ENCODE peak calls at places on chromosome 14, in six cellular contexts. S, P, N, A, F and D are unnamed samples.

GRCh38 chr14:96940009-96940408 is 142.8 kb downstream of the VRK1 start:
- DNase-seq in S (no peak), P (no peak), N (no peak), A (no peak), F (no peak), D (no peak)

GRCh38 chr14:33668066-33668465 is 282.8 kb downstream of the EGLN3 start:
- DNase-seq in S (no peak), P (peak), N (no peak), A (no peak), F (no peak), D (no peak)

GRCh38 chr14:21263284-21264024 is 5.8 kb downstream of the HNRNPC start:
- DNase-seq in S (peak), P (peak), N (no peak), A (no peak), F (peak), D (no peak)

GRCh38 chr14:106879241-106879640 is 1352.9 kb downstream of the TMEM121 start:
- DNase-seq in S (no peak), P (no peak), N (no peak), A (no peak), F (peak), D (no peak)

GRCh38 chr14:95502381-95502950 is 14.0 kb downstream of the SYNE3 start:
- DNase-seq in S (no peak), P (no peak), N (no peak), A (peak), F (no peak), D (no peak)

GRCh38 chr14:79278798-79279644 is 932.3 kb downstream of the DIO2 start:
- DNase-seq in S (peak), P (peak), N (peak), A (peak), F (peak), D (peak)

GRCh38 chr14:89915114-89915878 is 39.2 kb downstream of the EFCAB11 start:
- DNase-seq in S (peak), P (peak), N (peak), A (peak), F (peak), D (peak)

GRCh38 chr14:47948981-47949380 is 273.6 kb upstream of the MDGA2 start:
- DNase-seq in S (no peak), P (no peak), N (no peak), A (no peak), F (no peak), D (peak)

GRCh38 chr14:61388173-61388975 is 67.0 kb downstream of the PRKCH start:
- DNase-seq in S (peak), P (no peak), N (no peak), A (peak), F (no peak), D (no peak)

GRCh38 chr14:83300454-83301064 is 1766.9 kb upstream of the SEL1L start:
- DNase-seq in S (peak), P (peak), N (peak), A (no peak), F (no peak), D (no peak)

GRCh38 chr14:90455100-90455571 is 58.3 kb downstream of the CALM1 start:
- DNase-seq in S (no peak), P (no peak), N (peak), A (no peak), F (no peak), D (no peak)

GRCh38 chr14:54189358-54190354 is 207.2 kb upstream of the CDKN3 start:
- DNase-seq in S (peak), P (peak), N (no peak), A (no peak), F (no peak), D (no peak)

GRCh38 chr14:72688990-72689677 is 204.8 kb downstream of the DPF3 start:
- DNase-seq in S (no peak), P (no peak), N (no peak), A (no peak), F (peak), D (peak)

GRCh38 chr14:87430810-87431209 is 562.2 kb downstream of the GALC start:
- DNase-seq in S (peak), P (peak), N (no peak), A (no peak), F (no peak), D (no peak)

GRCh38 chr14:54186821-54187365 is 209.9 kb upstream of the CDKN3 start:
- DNase-seq in S (peak), P (no peak), N (no peak), A (no peak), F (no peak), D (no peak)

GRCh38 chr14:61145258-61145902 is 135.8 kb downstream of the TMEM30B start:
- DNase-seq in S (peak), P (peak), N (no peak), A (no peak), F (no peak), D (no peak)

GRCh38 chr14:20631023-20631820 is 10.3 kb downstream of the OR6S1 start:
- DNase-seq in S (peak), P (peak), N (no peak), A (no peak), F (peak), D (peak)

GRCh38 chr14:102138935-102139247 is 806 bp upstream of the WDR20 start:
- DNase-seq in S (no peak), P (no peak), N (no peak), A (peak), F (no peak), D (no peak)

GRCh38 chr14:90039253-90040010 is 22.4 kb upstream of the KCNK13 start:
- DNase-seq in S (peak), P (peak), N (no peak), A (no peak), F (no peak), D (no peak)

GRCh38 chr14:95774265-95775160 is 60.6 kb upstream of the TCL1A start:
- DNase-seq in S (peak), P (peak), N (peak), A (peak), F (peak), D (peak)

GRCh38 chr14:94392510-94392935 is 4.1 kb upstream of the SERPINA1 start:
- DNase-seq in S (no peak), P (peak), N (no peak), A (no peak), F (no peak), D (no peak)

GRCh38 chr14:67428501-67429031 is 16.6 kb upstream of the PLEK2 start:
- DNase-seq in S (peak), P (peak), N (no peak), A (peak), F (no peak), D (peak)

GRCh38 chr14:94342334-94342934 is 19.3 kb upstream of the SERPINA6 start:
- DNase-seq in S (peak), P (peak), N (no peak), A (peak), F (no peak), D (no peak)

GRCh38 chr14:98093111-98093510 is 1178.9 kb downstream of the BCL11B start:
- DNase-seq in S (no peak), P (no peak), N (peak), A (no peak), F (no peak), D (no peak)

GRCh38 chr14:90487031-90487430 is 90.2 kb downstream of the CALM1 start:
- DNase-seq in S (no peak), P (no peak), N (no peak), A (no peak), F (peak), D (peak)

GRCh38 chr14:80164991-80165390 is 46.3 kb downstream of the DIO2 start:
- DNase-seq in S (no peak), P (peak), N (no peak), A (no peak), F (no peak), D (no peak)

GRCh38 chr14:84592770-84593169 is 937.2 kb upstream of the FLRT2 start:
- DNase-seq in S (no peak), P (no peak), N (no peak), A (no peak), F (no peak), D (no peak)

GRCh38 chr14:77037886-77038511 is 9.5 kb upstream of the IRF2BPL start:
- DNase-seq in S (peak), P (no peak), N (no peak), A (no peak), F (peak), D (no peak)

GRCh38 chr14:32104803-32105202 is 27.7 kb downstream of the ARHGAP5 start:
- DNase-seq in S (no peak), P (no peak), N (no peak), A (no peak), F (no peak), D (no peak)

GRCh38 chr14:70808023-70808401 is 1.3 kb downstream of the MAP3K9 start:
- DNase-seq in S (no peak), P (no peak), N (no peak), A (no peak), F (no peak), D (peak)

GRCh38 chr14:105282098-105282725 is 18.6 kb downstream of the BRF1 start:
- DNase-seq in S (no peak), P (no peak), N (no peak), A (no peak), F (no peak), D (no peak)

GRCh38 chr14:70808402-70809237 is 693 bp downstream of the MAP3K9 start:
- DNase-seq in S (no peak), P (no peak), N (peak), A (peak), F (peak), D (peak)

GRCh38 chr14:29755311-29756052 is 172.2 kb downstream of the PRKD1 start:
- DNase-seq in S (no peak), P (no peak), N (no peak), A (no peak), F (no peak), D (no peak)

GRCh38 chr14:20811994-20812393 is 9.3 kb upstream of the RNASE1 start:
- DNase-seq in S (no peak), P (no peak), N (no peak), A (no peak), F (no peak), D (no peak)

GRCh38 chr14:76964695-76965094 is 63.8 kb downstream of the IRF2BPL start:
- DNase-seq in S (no peak), P (no peak), N (no peak), A (no peak), F (no peak), D (no peak)

GRCh38 chr14:27392153-27392552 is 794.3 kb upstream of the NOVA1 start:
- DNase-seq in S (peak), P (no peak), N (no peak), A (no peak), F (no peak), D (no peak)

GRCh38 chr14:81066672-81067071 is 111.3 kb downstream of the TSHR start:
- DNase-seq in S (no peak), P (no peak), N (no peak), A (no peak), F (no peak), D (no peak)

GRCh38 chr14:64713677-64714076 is 9.5 kb downstream of the PLEKHG3 start:
- DNase-seq in S (no peak), P (no peak), N (no peak), A (no peak), F (no peak), D (no peak)

GRCh38 chr14:64714432-64715025 is 10.3 kb downstream of the PLEKHG3 start:
- DNase-seq in S (no peak), P (no peak), N (no peak), A (no peak), F (no peak), D (no peak)

GRCh38 chr14:64717870-64718269 is 13.6 kb downstream of the PLEKHG3 start:
- DNase-seq in S (no peak), P (peak), N (no peak), A (no peak), F (no peak), D (no peak)

GRCh38 chr14:64715146-64715627 is 11.0 kb downstream of the PLEKHG3 start:
- DNase-seq in S (no peak), P (no peak), N (no peak), A (no peak), F (no peak), D (no peak)

GRCh38 chr14:64715628-64716412 is 11.6 kb downstream of the PLEKHG3 start:
- DNase-seq in S (peak), P (no peak), N (no peak), A (no peak), F (peak), D (peak)
- H2BK5ac ChIP-seq in S (peak), P (no peak), N (no peak), A (peak), F (peak), D (no peak)

GRCh38 chr14:68675233-68675577 is 117.7 kb downstream of the ZFP36L1 start:
- DNase-seq in S (no peak), P (peak), N (no peak), A (no peak), F (no peak), D (no peak)
- H3K4ac ChIP-seq in S (no peak), P (peak), N (no peak), A (no peak), F (no peak), D (no peak)

GRCh38 chr14:51410846-51411245 is 170.8 kb downstream of the TMX1 start:
- DNase-seq in S (peak), P (no peak), N (no peak), A (no peak), F (no peak), D (no peak)
- H3K14ac ChIP-seq in S (no peak), P (peak), N (no peak), A (no peak), F (no peak), D (no peak)

GRCh38 chr14:100238419-100239199 is at the start of gene YY1:
- DNase-seq in S (peak), P (peak), N (peak), A (peak), F (peak), D (peak)
- H2BK5ac ChIP-seq in S (peak), P (peak), N (peak), A (peak), F (peak), D (peak)

DNA sequence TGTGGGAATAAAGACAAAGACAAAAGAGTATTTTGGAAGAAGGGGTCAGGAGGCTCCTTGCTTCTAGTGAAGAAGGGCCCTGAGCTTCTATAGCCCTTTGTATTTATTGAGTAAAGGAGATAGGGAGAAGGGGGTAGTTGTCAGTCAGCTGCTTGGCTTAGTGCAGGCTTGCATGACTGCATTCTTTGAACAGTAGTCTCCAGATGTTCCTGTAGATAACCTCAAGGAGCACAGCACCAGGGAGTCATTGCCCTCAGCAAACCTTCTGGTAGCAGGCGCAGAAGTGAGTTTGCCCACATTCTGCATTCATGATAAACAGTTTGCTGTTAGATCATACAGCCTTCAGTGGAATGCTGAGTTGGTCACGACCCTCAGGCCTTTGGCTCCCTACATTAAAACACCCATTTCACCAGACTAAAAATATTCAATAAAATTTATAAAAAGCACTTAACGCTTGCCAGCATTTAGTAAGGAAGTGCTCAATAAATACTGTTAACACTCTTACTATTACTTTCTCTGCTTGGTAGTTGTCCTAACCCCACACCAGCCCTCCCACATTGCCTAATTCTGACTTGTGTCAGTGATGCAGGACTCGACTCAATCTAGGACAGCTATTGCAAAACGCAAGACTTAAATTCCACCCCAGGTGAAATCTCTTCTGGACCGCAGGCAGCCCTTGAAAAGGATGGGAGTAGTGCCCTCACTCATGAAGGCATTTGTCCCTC is 3.0 kb upstream of the DHRS4 start:
- DNase-seq in S (no peak), P (no peak), N (no peak), A (peak), F (no peak), D (no peak)
- H3K4ac ChIP-seq in S (no peak), P (no peak), N (no peak), A (no peak), F (no peak), D (no peak)

GRCh38 chr14:36726128-36726527 is 64.5 kb downstream of the PAX9 start:
- DNase-seq in S (no peak), P (no peak), N (no peak), A (no peak), F (no peak), D (no peak)
- H3K14ac ChIP-seq in S (no peak), P (no peak), N (no peak), A (no peak), F (no peak), D (no peak)

GRCh38 chr14:49860988-49861387 is 8.4 kb upstream of the NEMF start:
- DNase-seq in S (no peak), P (no peak), N (no peak), A (no peak), F (no peak), D (no peak)

GRCh38 chr14:49863483-49864262 is 11.1 kb upstream of the NEMF start:
- DNase-seq in S (peak), P (no peak), N (no peak), A (no peak), F (no peak), D (no peak)

GRCh38 chr14:49861581-49861922 is 9.0 kb upstream of the NEMF start:
- DNase-seq in S (peak), P (peak), N (peak), A (peak), F (peak), D (peak)

GRCh38 chr14:49865431-49865859 is 12.9 kb upstream of the NEMF start:
- DNase-seq in S (peak), P (peak), N (peak), A (peak), F (peak), D (peak)

DNA sequence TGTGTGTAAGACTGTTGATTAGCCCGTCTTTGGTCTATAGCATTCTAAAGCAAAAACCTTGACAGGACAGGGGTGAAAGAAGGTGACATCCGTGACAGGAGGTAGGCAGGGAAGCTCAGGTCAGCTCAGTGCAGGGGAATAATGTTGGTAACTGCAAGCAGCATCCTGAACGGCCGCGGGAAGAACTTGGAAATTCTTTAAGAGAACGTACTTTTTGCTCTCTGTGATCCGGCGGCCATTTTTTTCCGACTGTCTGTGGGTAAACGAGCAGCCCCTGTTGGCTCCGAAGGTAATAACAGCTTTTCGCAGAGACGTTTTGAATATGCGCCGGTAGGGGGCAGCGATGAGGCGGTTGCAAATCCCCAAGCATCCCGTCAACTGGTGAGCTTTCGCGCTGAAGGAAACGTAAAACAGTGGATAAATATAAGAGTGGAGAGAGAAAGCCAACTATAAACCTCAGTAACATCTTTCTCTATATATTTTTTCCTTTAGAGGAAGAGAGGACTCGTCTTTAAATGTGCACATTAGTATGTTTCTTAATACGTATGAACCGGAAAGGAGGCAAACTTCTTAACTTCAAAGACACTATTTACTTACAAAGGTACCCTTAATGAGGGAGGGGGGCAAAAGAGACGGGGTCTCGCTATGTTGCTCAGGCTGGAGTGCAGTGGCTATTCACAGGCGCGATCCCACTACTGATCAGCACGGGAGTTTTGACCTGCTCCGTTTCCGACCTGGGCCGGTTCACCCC is 9.5 kb upstream of the NEMF start:
- DNase-seq in S (peak), P (peak), N (peak), A (peak), F (peak), D (peak)
- H2BK5ac ChIP-seq in S (peak), P (peak), N (no peak), A (peak), F (peak), D (peak)

GRCh38 chr14:103839569-103839968 is 7.8 kb downstream of the PPP1R13B start:
- DNase-seq in S (no peak), P (no peak), N (no peak), A (no peak), F (no peak), D (no peak)
- H3K4ac ChIP-seq in S (no peak), P (no peak), N (no peak), A (no peak), F (no peak), D (no peak)

GRCh38 chr14:100891051-100891450 is 12.5 kb downstream of the RTL1 start:
- DNase-seq in S (no peak), P (no peak), N (no peak), A (no peak), F (no peak), D (peak)
- H3K14ac ChIP-seq in S (no peak), P (no peak), N (no peak), A (no peak), F (no peak), D (no peak)